ENCODE peak calls at places on chromosomes 3 and 15, in five cellular contexts. One of them, this sample, is unnamed.

GRCh38 chr15:68365140-68365745 is 66.7 kb downstream of the ITGA11 start:
- DNase-seq in thoracic aorta: no peak
- DNase-seq in Karpas-422: no peak
- DNase-seq in heart left ventricle: no peak
- DNase-seq in AG04450: no peak
- DNase-seq in this sample: no peak

GRCh38 chr15:55434989-55435825 is 26.9 kb downstream of the PIERCE2 start:
- DNase-seq in heart left ventricle: no peak
- DNase-seq in thoracic aorta: no peak
- DNase-seq in Karpas-422: peak; percentile 78
- DNase-seq in AG04450: peak; percentile 37
- DNase-seq in this sample: peak; percentile 62

GRCh38 chr3:177439729-177440269 is 242.5 kb upstream of the TBL1XR1 start:
- DNase-seq in Karpas-422: no peak
- DNase-seq in heart left ventricle: no peak
- DNase-seq in thoracic aorta: no peak
- DNase-seq in AG04450: no peak
- DNase-seq in this sample: no peak

GRCh38 chr3:12380408-12380795 is 91.5 kb downstream of the PPARG start:
- DNase-seq in AG04450: no peak
- DNase-seq in thoracic aorta: no peak
- DNase-seq in heart left ventricle: no peak
- DNase-seq in Karpas-422: no peak
- DNase-seq in this sample: no peak

GRCh38 chr3:107428051-107428858 is 51.0 kb downstream of the CCDC54 start:
- DNase-seq in Karpas-422: peak; percentile 92
- DNase-seq in AG04450: no peak
- DNase-seq in thoracic aorta: no peak
- DNase-seq in heart left ventricle: no peak
- DNase-seq in this sample: no peak

GRCh38 chr3:50316657-50317242 is 5.8 kb downstream of the HYAL2 start:
- DNase-seq in thoracic aorta: no peak
- DNase-seq in AG04450: no peak
- DNase-seq in heart left ventricle: no peak
- DNase-seq in Karpas-422: peak; percentile 55
- DNase-seq in this sample: no peak

GRCh38 chr3:100047455-100048141 is 66.7 kb downstream of the FILIP1L start:
- DNase-seq in Karpas-422: peak; percentile 77
- DNase-seq in AG04450: peak; percentile 87
- DNase-seq in thoracic aorta: no peak
- DNase-seq in heart left ventricle: no peak
- DNase-seq in this sample: peak; percentile 89

GRCh38 chr15:26864664-26865191 is 2.1 kb upstream of the GABRA5 start:
- DNase-seq in thoracic aorta: no peak
- DNase-seq in heart left ventricle: no peak
- DNase-seq in AG04450: no peak
- DNase-seq in Karpas-422: peak; percentile 67
- DNase-seq in this sample: peak; percentile 73

GRCh38 chr3:78887608-78888011 is 880.2 kb downstream of the ROBO1 start:
- DNase-seq in AG04450: no peak
- DNase-seq in thoracic aorta: no peak
- DNase-seq in heart left ventricle: no peak
- DNase-seq in Karpas-422: no peak
- DNase-seq in this sample: no peak

GRCh38 chr15:96130734-96131133 is 199.8 kb upstream of the NR2F2 start:
- DNase-seq in thoracic aorta: no peak
- DNase-seq in heart left ventricle: no peak
- DNase-seq in Karpas-422: no peak
- DNase-seq in AG04450: no peak
- DNase-seq in this sample: no peak

GRCh38 chr3:131217296-131217741 is 164.3 kb upstream of the NUDT16 start:
- DNase-seq in thoracic aorta: no peak
- DNase-seq in Karpas-422: no peak
- DNase-seq in heart left ventricle: no peak
- DNase-seq in AG04450: no peak
- DNase-seq in this sample: no peak

GRCh38 chr3:74510261-74510660 is 104.2 kb downstream of the CNTN3 start:
- DNase-seq in AG04450: no peak
- DNase-seq in thoracic aorta: no peak
- DNase-seq in heart left ventricle: no peak
- DNase-seq in Karpas-422: no peak
- DNase-seq in this sample: no peak

GRCh38 chr3:44058022-44058867 is 183.4 kb upstream of the TOPAZ1 start:
- DNase-seq in heart left ventricle: no peak
- DNase-seq in thoracic aorta: no peak
- DNase-seq in AG04450: no peak
- DNase-seq in Karpas-422: peak; percentile 63
- DNase-seq in this sample: no peak

GRCh38 chr3:120602682-120603081 is 6.5 kb downstream of the NDUFB4 start:
- DNase-seq in heart left ventricle: no peak
- DNase-seq in AG04450: no peak
- DNase-seq in thoracic aorta: no peak
- DNase-seq in Karpas-422: no peak
- DNase-seq in this sample: no peak

GRCh38 chr15:68699881-68700394 is 120.8 kb downstream of the ANP32A start:
- DNase-seq in thoracic aorta: no peak
- DNase-seq in Karpas-422: no peak
- DNase-seq in heart left ventricle: peak; percentile 35
- DNase-seq in AG04450: no peak
- DNase-seq in this sample: no peak

GRCh38 chr3:134352031-134352671 is 22.1 kb downstream of the AMOTL2 start:
- DNase-seq in heart left ventricle: no peak
- DNase-seq in Karpas-422: no peak
- DNase-seq in thoracic aorta: no peak
- DNase-seq in AG04450: no peak
- DNase-seq in this sample: no peak

GRCh38 chr15:27993996-27994775 is 104.9 kb downstream of the OCA2 start:
- DNase-seq in AG04450: no peak
- DNase-seq in heart left ventricle: no peak
- DNase-seq in thoracic aorta: no peak
- DNase-seq in Karpas-422: no peak
- DNase-seq in this sample: no peak

GRCh38 chr3:43632269-43632733 is 10.5 kb upstream of the ANO10 start:
- DNase-seq in thoracic aorta: no peak
- DNase-seq in Karpas-422: peak; percentile 12
- DNase-seq in heart left ventricle: no peak
- DNase-seq in AG04450: peak; percentile 58
- DNase-seq in this sample: no peak

GRCh38 chr3:3532544-3532943 is 266.7 kb upstream of the LRRN1 start:
- DNase-seq in heart left ventricle: no peak
- DNase-seq in Karpas-422: no peak
- DNase-seq in AG04450: no peak
- DNase-seq in thoracic aorta: no peak
- DNase-seq in this sample: no peak

GRCh38 chr3:32886911-32887310 is 64.5 kb upstream of the CCR4 start:
- DNase-seq in Karpas-422: no peak
- DNase-seq in AG04450: no peak
- DNase-seq in thoracic aorta: no peak
- DNase-seq in heart left ventricle: no peak
- DNase-seq in this sample: no peak

GRCh38 chr3:141021261-141021660 is 29.9 kb upstream of the SPSB4 start:
- DNase-seq in thoracic aorta: no peak
- DNase-seq in heart left ventricle: no peak
- DNase-seq in AG04450: no peak
- DNase-seq in Karpas-422: no peak
- DNase-seq in this sample: no peak

GRCh38 chr3:178079966-178080365 is 456.3 kb upstream of the KCNMB2 start:
- DNase-seq in heart left ventricle: no peak
- DNase-seq in thoracic aorta: no peak
- DNase-seq in Karpas-422: no peak
- DNase-seq in AG04450: no peak
- DNase-seq in this sample: no peak

GRCh38 chr3:171833775-171834460 is 9.2 kb upstream of the TMEM212 start:
- DNase-seq in heart left ventricle: no peak
- DNase-seq in AG04450: no peak
- DNase-seq in Karpas-422: no peak
- DNase-seq in thoracic aorta: no peak
- DNase-seq in this sample: no peak

GRCh38 chr15:70715840-70716510 is 47.4 kb downstream of the UACA start:
- DNase-seq in Karpas-422: no peak
- DNase-seq in thoracic aorta: no peak
- DNase-seq in heart left ventricle: no peak
- DNase-seq in AG04450: no peak
- DNase-seq in this sample: peak; percentile 3

GRCh38 chr15:95931619-95932018 is 398.9 kb upstream of the NR2F2 start:
- DNase-seq in AG04450: no peak
- DNase-seq in thoracic aorta: no peak
- DNase-seq in Karpas-422: no peak
- DNase-seq in heart left ventricle: no peak
- DNase-seq in this sample: no peak

GRCh38 chr15:36501063-36501678 is 78.3 kb upstream of the CDIN1 start:
- DNase-seq in AG04450: peak; percentile 33
- DNase-seq in heart left ventricle: peak; percentile 37
- DNase-seq in thoracic aorta: no peak
- DNase-seq in Karpas-422: peak; percentile 83
- DNase-seq in this sample: peak; percentile 68

GRCh38 chr3:194598771-194599557 is 34.3 kb downstream of the TMEM44 start:
- DNase-seq in thoracic aorta: no peak
- DNase-seq in Karpas-422: peak; percentile 71
- DNase-seq in heart left ventricle: no peak
- DNase-seq in AG04450: no peak
- DNase-seq in this sample: no peak

GRCh38 chr3:184924547-184924946 is 112.6 kb downstream of the VPS8 start:
- DNase-seq in heart left ventricle: no peak
- DNase-seq in AG04450: no peak
- DNase-seq in Karpas-422: no peak
- DNase-seq in thoracic aorta: no peak
- DNase-seq in this sample: no peak

GRCh38 chr15:34182942-34183341 is 27.0 kb downstream of the KATNBL1 start:
- DNase-seq in thoracic aorta: no peak
- DNase-seq in AG04450: no peak
- DNase-seq in Karpas-422: no peak
- DNase-seq in heart left ventricle: no peak
- DNase-seq in this sample: no peak

GRCh38 chr15:72778796-72779195 is 4.8 kb downstream of the ADPGK start:
- DNase-seq in Karpas-422: no peak
- DNase-seq in heart left ventricle: no peak
- DNase-seq in AG04450: no peak
- DNase-seq in thoracic aorta: no peak
- DNase-seq in this sample: no peak

GRCh38 chr3:138369151-138369900 is 20.9 kb downstream of the MRAS start:
- DNase-seq in heart left ventricle: no peak
- DNase-seq in AG04450: no peak
- DNase-seq in thoracic aorta: no peak
- DNase-seq in Karpas-422: no peak
- DNase-seq in this sample: no peak

GRCh38 chr3:184848934-184849333 is 37.0 kb downstream of the VPS8 start:
- DNase-seq in heart left ventricle: no peak
- DNase-seq in thoracic aorta: no peak
- DNase-seq in Karpas-422: no peak
- DNase-seq in AG04450: no peak
- DNase-seq in this sample: no peak

DNA sequence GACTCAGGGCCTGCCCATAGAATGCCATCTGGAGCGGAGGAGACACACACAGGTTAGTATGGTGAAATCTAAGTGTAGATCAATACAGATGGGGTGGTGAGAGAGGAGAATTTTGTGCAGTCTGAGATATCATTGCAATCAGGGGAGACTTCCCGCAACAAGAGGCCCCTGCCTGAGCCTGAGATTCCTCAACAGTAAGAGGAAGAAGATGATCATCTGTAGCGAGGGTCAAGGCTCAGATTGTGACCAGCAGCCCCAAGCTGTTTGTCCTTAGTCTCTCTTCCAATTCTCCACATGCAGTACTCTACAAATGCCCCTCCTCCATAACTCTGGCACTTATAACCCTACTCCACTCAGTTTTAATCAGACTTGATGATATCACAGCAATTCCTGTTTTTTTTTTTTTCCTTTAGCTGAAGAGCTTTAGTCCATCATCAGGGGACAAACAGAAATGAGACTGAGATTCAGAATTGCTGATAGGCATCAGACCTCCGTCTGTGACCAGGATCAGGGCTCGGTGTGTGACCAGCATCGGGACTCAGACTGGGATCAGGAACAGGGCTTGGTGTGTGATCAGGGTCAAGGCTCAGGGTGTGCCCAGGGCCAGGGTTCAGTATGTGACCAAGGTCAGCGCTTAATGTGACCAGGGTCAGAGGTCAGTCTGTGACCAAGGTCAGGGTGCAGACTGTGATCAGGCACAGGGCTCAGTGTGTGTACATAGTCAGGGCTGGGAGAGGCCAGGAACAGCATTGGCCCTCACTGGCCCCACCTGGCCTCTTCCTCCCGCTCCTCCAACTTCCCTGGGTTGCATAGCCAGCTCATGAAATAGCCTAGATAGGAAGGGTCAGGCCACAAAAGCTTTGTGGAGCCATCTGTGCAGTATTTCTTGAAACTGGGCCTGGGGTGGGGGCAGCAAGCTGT is 14.1 kb downstream of the LOXL1 start:
- DNase-seq in thoracic aorta: no peak
- DNase-seq in heart left ventricle: no peak
- DNase-seq in Karpas-422: no peak
- DNase-seq in AG04450: no peak
- DNase-seq in this sample: no peak
- H3K4me3 ChIP-seq in thoracic aorta: no peak overlapping the region
- H3K4me3 ChIP-seq in heart left ventricle: no peak overlapping the region
- H3K4me3 ChIP-seq in Karpas-422: no peak overlapping the region
- H3K4me3 ChIP-seq in AG04450: no peak overlapping the region
- H3K4me3 ChIP-seq in this sample: no peak overlapping the region

GRCh38 chr3:110528305-110529121 is 543.1 kb upstream of the NECTIN3 start:
- DNase-seq in thoracic aorta: no peak
- DNase-seq in heart left ventricle: no peak
- DNase-seq in Karpas-422: no peak
- DNase-seq in AG04450: no peak
- DNase-seq in this sample: peak; percentile 61
- H3K9me3 ChIP-seq in thoracic aorta: no peaks in the 10 kb centered on the region
- H3K9me3 ChIP-seq in heart left ventricle: no peaks in the 10 kb centered on the region
- H3K9me3 ChIP-seq in Karpas-422: peaks cover 3% of the 10 kb centered on the region
- H3K9me3 ChIP-seq in AG04450: no peaks in the 10 kb centered on the region
- H3K9me3 ChIP-seq in this sample: no peaks in the 10 kb centered on the region

GRCh38 chr3:183116051-183116614 is 16.8 kb upstream of the MCCC1 start:
- DNase-seq in Karpas-422: peak; percentile 95
- DNase-seq in heart left ventricle: no peak
- DNase-seq in thoracic aorta: no peak
- DNase-seq in AG04450: no peak
- DNase-seq in this sample: peak; percentile 86

GRCh38 chr3:183117046-183117445 is 17.8 kb upstream of the MCCC1 start:
- DNase-seq in thoracic aorta: no peak
- DNase-seq in AG04450: no peak
- DNase-seq in Karpas-422: no peak
- DNase-seq in heart left ventricle: no peak
- DNase-seq in this sample: no peak

GRCh38 chr3:183114779-183115178 is 15.5 kb upstream of the MCCC1 start:
- DNase-seq in AG04450: no peak
- DNase-seq in thoracic aorta: no peak
- DNase-seq in Karpas-422: no peak
- DNase-seq in heart left ventricle: no peak
- DNase-seq in this sample: no peak

GRCh38 chr3:183108470-183108869 is 9.2 kb upstream of the MCCC1 start:
- DNase-seq in heart left ventricle: no peak
- DNase-seq in thoracic aorta: no peak
- DNase-seq in Karpas-422: no peak
- DNase-seq in AG04450: no peak
- DNase-seq in this sample: no peak

GRCh38 chr3:183114374-183114773 is 15.1 kb upstream of the MCCC1 start:
- DNase-seq in heart left ventricle: no peak
- DNase-seq in Karpas-422: peak; percentile 59
- DNase-seq in thoracic aorta: no peak
- DNase-seq in AG04450: no peak
- DNase-seq in this sample: no peak
- H3K4me3 ChIP-seq in heart left ventricle: no peak overlapping the region
- H3K4me3 ChIP-seq in Karpas-422: peak overlapping the region; percentile 32
- H3K4me3 ChIP-seq in thoracic aorta: no peak overlapping the region
- H3K4me3 ChIP-seq in AG04450: no peak overlapping the region
- H3K4me3 ChIP-seq in this sample: no peak overlapping the region

GRCh38 chr3:21310891-21311290 is 440.1 kb downstream of the ZNF385D start:
- DNase-seq in AG04450: no peak
- DNase-seq in Karpas-422: no peak
- DNase-seq in heart left ventricle: no peak
- DNase-seq in thoracic aorta: no peak
- DNase-seq in this sample: no peak
- H3K9me3 ChIP-seq in AG04450: no peaks in the 10 kb centered on the region
- H3K9me3 ChIP-seq in Karpas-422: peaks cover 8% of the 10 kb centered on the region
- H3K9me3 ChIP-seq in heart left ventricle: no peaks in the 10 kb centered on the region
- H3K9me3 ChIP-seq in thoracic aorta: no peaks in the 10 kb centered on the region
- H3K9me3 ChIP-seq in this sample: no peaks in the 10 kb centered on the region